ENCODE peak calls at places on chromosomes 11 and 22, in five cellular contexts. Q, N, S, O and B are unnamed samples.

GRCh38 chr11:68929135-68929534 is 25.4 kb downstream of the IGHMBP2 start:
- DNase-seq in N (no peak), S (no peak), Q (no peak), O (no peak), B (no peak)

GRCh38 chr11:69414773-69415187 is 66.7 kb upstream of the LINC01488 start:
- DNase-seq in N (no peak), O (no peak), S (no peak), Q (no peak), B (no peak)

GRCh38 chr22:19079691-19080090 is 42.5 kb downstream of the DGCR2 start:
- DNase-seq in Q (no peak), S (no peak), O (peak; percentile 37), N (no peak), B (no peak)

GRCh38 chr22:37753746-37754145 is 54.0 kb upstream of the GCAT start:
- DNase-seq in S (no peak), O (no peak), N (no peak), Q (no peak), B (no peak)

GRCh38 chr11:64118871-64119495 is 46.9 kb downstream of the MACROD1 start:
- DNase-seq in N (no peak), O (no peak), Q (no peak), S (no peak), B (no peak)

GRCh38 chr11:36041988-36042606 is 98.2 kb downstream of the LDLRAD3 start:
- DNase-seq in O (no peak), S (peak; percentile 26), Q (peak; percentile 22), N (no peak), B (no peak)

GRCh38 chr11:125874556-125875124 is 12.8 kb upstream of the HYLS1 start:
- DNase-seq in Q (peak; percentile 66), O (no peak), S (peak; percentile 51), N (peak; percentile 22), B (peak; percentile 78)

GRCh38 chr11:35035894-35036408 is 103.0 kb upstream of the CD44 start:
- DNase-seq in Q (peak; percentile 98), O (no peak), S (no peak), N (no peak), B (no peak)

GRCh38 chr22:48342016-48342415 is 1485.7 kb downstream of the BRD1 start:
- DNase-seq in O (no peak), N (no peak), Q (no peak), S (no peak), B (no peak)

GRCh38 chr11:33941637-33942160 is 49.8 kb upstream of the LMO2 start:
- DNase-seq in O (no peak), Q (peak; percentile 11), S (peak; percentile 26), N (no peak), B (no peak)

GRCh38 chr11:65423516-65424199 is 1.1 kb downstream of the NEAT1 start:
- DNase-seq in S (no peak), Q (peak; percentile 66), O (peak; percentile 54), N (no peak), B (no peak)

GRCh38 chr11:124746621-124747243 is 5.3 kb downstream of the VSIG2 start:
- DNase-seq in N (peak; percentile 77), Q (peak; percentile 69), O (peak; percentile 85), S (peak; percentile 77), B (no peak)

GRCh38 chr11:118437046-118437735 is 899 bp downstream of the KMT2A start:
- DNase-seq in Q (peak; percentile 34), S (peak; percentile 38), N (peak; percentile 33), O (peak; percentile 56), B (peak; percentile 28)

GRCh38 chr11:630871-631270 is 3.9 kb upstream of the SCT start:
- DNase-seq in S (no peak), Q (no peak), O (no peak), N (no peak), B (no peak)

GRCh38 chr11:10294289-10294953 is 402 bp upstream of the SBF2 start:
- DNase-seq in O (peak; percentile 59), Q (peak; percentile 83), S (peak; percentile 57), N (no peak), B (no peak)

GRCh38 chr11:118908931-118909618 is 16.7 kb downstream of the BCL9L start:
- DNase-seq in Q (peak; percentile 96), O (no peak), S (no peak), N (no peak), B (no peak)

GRCh38 chr11:94295534-94295933 is 8.8 kb upstream of the IZUMO1R start:
- DNase-seq in S (no peak), O (no peak), N (no peak), Q (no peak), B (no peak)

GRCh38 chr11:1557904-1558831 is 13.9 kb downstream of the DUSP8 start:
- DNase-seq in Q (peak; percentile 82), S (no peak), N (no peak), O (no peak), B (no peak)

GRCh38 chr11:10436224-10436623 is 18.8 kb upstream of the AMPD3 start:
- DNase-seq in S (no peak), Q (no peak), N (no peak), O (no peak), B (no peak)

GRCh38 chr11:9600166-9600565 is 26.7 kb downstream of the WEE1 start:
- DNase-seq in O (no peak), S (no peak), N (no peak), Q (no peak), B (no peak)

GRCh38 chr11:17767914-17768313 is 33.3 kb downstream of the KCNC1 start:
- DNase-seq in S (no peak), N (no peak), Q (no peak), O (no peak), B (no peak)

GRCh38 chr22:42500164-42500835 is 19.3 kb downstream of the RRP7A start:
- DNase-seq in Q (peak; percentile 58), S (peak; percentile 96), O (peak; percentile 75), N (peak; percentile 75), B (peak; percentile 44)

GRCh38 chr11:41031571-41032060 is 427.8 kb downstream of the LRRC4C start:
- DNase-seq in N (no peak), O (no peak), Q (no peak), S (no peak), B (no peak)

GRCh38 chr11:45156731-45157130 is 10.3 kb downstream of the PRDM11 start:
- DNase-seq in Q (no peak), N (no peak), O (no peak), S (no peak), B (no peak)

GRCh38 chr22:47841166-47841565 is 1078.7 kb downstream of the TBC1D22A start:
- DNase-seq in S (no peak), Q (no peak), N (no peak), O (no peak), B (no peak)

GRCh38 chr22:31344369-31345330 is 1.5 kb downstream of the PATZ1 start:
- DNase-seq in Q (peak; percentile 39), O (no peak), N (peak; percentile 23), S (no peak), B (no peak)

GRCh38 chr11:104967493-104968364 is 645 bp downstream of the CASP4 start:
- DNase-seq in N (no peak), S (no peak), Q (no peak), O (no peak), B (no peak)

GRCh38 chr11:69665669-69666068 is 9.5 kb downstream of the LTO1 start:
- DNase-seq in N (no peak), O (no peak), S (no peak), Q (no peak), B (no peak)

GRCh38 chr11:33248416-33248957 is 8.7 kb upstream of the HIPK3 start:
- DNase-seq in O (no peak), Q (peak; percentile 86), N (no peak), S (no peak), B (no peak)

GRCh38 chr22:47352920-47353700 is 590.7 kb downstream of the TBC1D22A start:
- DNase-seq in S (no peak), Q (no peak), O (no peak), N (no peak), B (no peak)

GRCh38 chr11:95363710-95364109 is 132.7 kb upstream of the SESN3 start:
- DNase-seq in Q (no peak), S (no peak), N (no peak), O (no peak), B (peak; percentile 27)

GRCh38 chr11:94449437-94449836 is 44.2 kb downstream of the MRE11 start:
- DNase-seq in Q (peak; percentile 77), O (no peak), N (no peak), S (no peak), B (no peak)